ENCODE peak calls at places on chromosomes 2 and 18, in nine cellular contexts. W is iPS DF 19.7, V is T-helper 2 cell, Z is caudate nucleus, F is Daoy, C is H54, L is hippocampal formation, E is SW480, U is M059J. Y is an unnamed sample.

GRCh38 chr2:166158546-166158945 is 30.7 kb upstream of the SCN1A start:
- DNase-seq in W (no peak), V (no peak), Z (no peak), F (no peak), C (no peak), L (no peak), E (no peak), U (no peak), Y (no peak)

GRCh38 chr2:108594132-108594981 is 60.1 kb downstream of the LIMS1 start:
- DNase-seq in W (no peak), V (no peak), Z (no peak), F (peak; percentile 91), C (no peak), L (peak; percentile 69), E (peak; percentile 93), U (peak; percentile 94), Y (no peak)

GRCh38 chr2:9400268-9401058 is 22.9 kb downstream of the ITGB1BP1 start:
- DNase-seq in W (no peak), V (no peak), Z (no peak), F (no peak), C (no peak), L (no peak), E (no peak), U (no peak), Y (no peak)

GRCh38 chr18:77129150-77129551 is 3.4 kb downstream of the MBP start:
- DNase-seq in W (no peak), V (no peak), Z (no peak), F (peak; percentile 76), C (no peak), L (no peak), E (no peak), U (peak; percentile 97), Y (no peak)

GRCh38 chr2:194176134-194176533 is 1480.9 kb upstream of the SLC39A10 start:
- DNase-seq in W (no peak), V (no peak), Z (no peak), F (no peak), C (no peak), L (no peak), E (no peak), U (no peak), Y (no peak)

GRCh38 chr2:234978466-234979203 is 26.8 kb downstream of the SH3BP4 start:
- DNase-seq in W (no peak), V (no peak), Z (no peak), F (peak; percentile 67), C (peak; percentile 40), L (no peak), E (peak; percentile 60), U (peak; percentile 94), Y (no peak)

GRCh38 chr18:32812342-32812741 is 39.5 kb upstream of the KLHL14 start:
- DNase-seq in W (no peak), V (no peak), Z (no peak), F (no peak), C (no peak), L (no peak), E (no peak), U (no peak), Y (no peak)

GRCh38 chr2:217167531-217167930 is 307.7 kb upstream of the TNP1 start:
- DNase-seq in W (no peak), V (no peak), Z (no peak), F (no peak), C (no peak), L (no peak), E (no peak), U (no peak), Y (no peak)

GRCh38 chr18:75253784-75254183 is 43.2 kb downstream of the TSHZ1 start:
- DNase-seq in W (no peak), V (no peak), Z (no peak), F (no peak), C (no peak), L (no peak), E (no peak), U (no peak), Y (no peak)

GRCh38 chr2:69088471-69088870 is 75.5 kb downstream of the ANTXR1 start:
- DNase-seq in W (no peak), V (no peak), Z (no peak), F (no peak), C (no peak), L (no peak), E (no peak), U (no peak), Y (no peak)

GRCh38 chr2:174495365-174496012 is 8.7 kb upstream of the GPR155 start:
- DNase-seq in W (no peak), V (no peak), Z (no peak), F (no peak), C (no peak), L (peak; percentile 7), E (no peak), U (no peak), Y (no peak)

GRCh38 chr2:226849349-226849748 is 13.5 kb downstream of the RHBDD1 start:
- DNase-seq in W (no peak), V (no peak), Z (no peak), F (no peak), C (no peak), L (no peak), E (no peak), U (no peak), Y (no peak)

GRCh38 chr18:56645415-56646016 is 5.6 kb upstream of the WDR7 start:
- DNase-seq in W (no peak), V (no peak), Z (no peak), F (no peak), C (no peak), L (peak; percentile 25), E (no peak), U (no peak), Y (no peak)

Y was measured in occipital lobe.